ENCODE peak calls at places on chromosomes 12 and 14, in four cellular contexts. Q is fibroblast of pulmonary artery, H is kidney epithelial cell, P is DND-41. J is an unnamed sample.

GRCh38 chr14:32764131-32764530 is 174.5 kb upstream of the NPAS3 start:
- DNase-seq in P (no peak), H (no peak), Q (no peak), J (no peak)

GRCh38 chr12:98696036-98696646 is 51.1 kb downstream of the APAF1 start:
- DNase-seq in Q (no peak), P (no peak), H (no peak), J (no peak)

GRCh38 chr12:75954076-75954475 is 77.5 kb downstream of the PHLDA1 start:
- DNase-seq in P (no peak), Q (peak), H (peak), J (no peak)

GRCh38 chr12:26571539-26571938 is 261.5 kb downstream of the ITPR2 start:
- DNase-seq in Q (no peak), P (no peak), H (no peak), J (no peak)

GRCh38 chr12:2944401-2945047 is 14.7 kb upstream of the TEAD4 start:
- DNase-seq in H (no peak), Q (peak), P (peak), J (peak)

GRCh38 chr12:48691826-48692473 is 9.9 kb upstream of the KANSL2 start:
- DNase-seq in Q (no peak), P (no peak), H (no peak), J (no peak)

GRCh38 chr12:15710860-15711510 is 78.2 kb downstream of the EPS8 start:
- DNase-seq in Q (no peak), P (no peak), H (no peak), J (no peak)

GRCh38 chr12:47068539-47068938 is 10.9 kb upstream of the PCED1B start:
- DNase-seq in P (no peak), Q (no peak), H (no peak), J (no peak)

GRCh38 chr12:68290126-68290525 is 36.7 kb upstream of the IL22 start:
- DNase-seq in H (no peak), P (no peak), Q (no peak), J (peak)

GRCh38 chr14:55721353-55721752 is 141.3 kb downstream of the KTN1 start:
- DNase-seq in P (peak), H (peak), Q (peak), J (no peak)

GRCh38 chr14:50545618-50546017 is 13.2 kb upstream of the MAP4K5 start:
- DNase-seq in Q (no peak), H (no peak), P (no peak), J (no peak)

GRCh38 chr12:76901628-76902386 is 23.0 kb upstream of the CSRP2 start:
- DNase-seq in P (no peak), Q (no peak), H (no peak), J (no peak)

GRCh38 chr12:122079038-122079531 is 529 bp downstream of the MLXIP start:
- DNase-seq in H (no peak), P (peak), Q (no peak), J (no peak)

DNA sequence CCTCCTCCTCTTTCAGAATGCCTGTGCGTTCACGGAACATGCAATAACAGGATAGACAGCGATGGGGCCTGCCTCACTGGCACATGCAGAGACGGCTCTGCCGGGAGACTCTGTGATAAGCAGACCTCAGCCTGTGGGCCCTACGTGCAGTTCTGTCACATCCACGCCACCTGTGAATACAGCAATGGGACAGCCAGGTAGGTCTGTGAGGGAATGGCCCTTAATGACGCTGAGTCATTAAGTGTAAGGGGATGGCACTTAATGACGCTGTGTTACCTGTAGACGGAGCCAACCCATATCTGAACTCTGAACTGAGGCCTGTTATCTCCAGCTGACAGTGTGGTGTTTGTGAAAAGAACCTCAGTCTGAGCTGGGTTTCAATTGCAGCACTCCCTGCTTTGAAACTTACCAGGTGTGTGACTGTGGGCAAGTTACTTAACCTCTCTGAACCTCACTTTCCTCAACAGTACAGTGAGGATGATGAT is 86.9 kb downstream of the STAB2 start:
- DNase-seq in P (no peak), H (no peak), Q (no peak), J (no peak)
- TF ChIP-seq CTCF in P (no peak), H (no peak), Q (no peak), J (no peak)

DNA sequence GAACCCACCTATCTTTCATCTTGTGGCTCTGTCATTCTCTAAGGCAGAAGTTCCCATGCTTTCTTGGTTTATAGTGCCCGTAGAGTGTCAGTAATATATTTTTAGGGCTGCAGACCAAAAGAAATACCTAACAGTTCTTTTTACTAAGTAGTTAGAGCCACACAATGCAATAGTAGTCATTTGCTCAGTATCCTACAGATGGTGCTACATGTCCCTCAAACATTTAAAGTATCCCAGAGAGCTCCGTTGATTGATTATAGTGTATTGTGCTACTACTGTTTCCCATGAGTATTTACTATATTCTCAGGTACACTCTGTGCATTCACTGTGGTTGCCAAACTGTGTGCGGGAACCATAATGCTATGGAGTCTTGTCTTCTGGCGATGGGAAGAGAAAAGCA is 4.7 kb upstream of the PLBD1 start:
- DNase-seq in H (no peak), P (no peak), Q (no peak), J (no peak)
- TF ChIP-seq CTCF in H (no peak), P (no peak), Q (no peak), J (no peak)

GRCh38 chr12:202081-202731 is 11.8 kb downstream of the SLC6A12 start:
- DNase-seq in P (no peak), Q (no peak), H (no peak), J (no peak)

GRCh38 chr12:204261-204678 is 9.7 kb downstream of the SLC6A12 start:
- DNase-seq in H (no peak), P (no peak), Q (no peak), J (no peak)

GRCh38 chr12:205026-205425 is 8.9 kb downstream of the SLC6A12 start:
- DNase-seq in P (no peak), H (no peak), Q (no peak), J (no peak)

GRCh38 chr12:203074-203461 is 10.9 kb downstream of the SLC6A12 start:
- DNase-seq in H (no peak), P (no peak), Q (no peak), J (no peak)

DNA sequence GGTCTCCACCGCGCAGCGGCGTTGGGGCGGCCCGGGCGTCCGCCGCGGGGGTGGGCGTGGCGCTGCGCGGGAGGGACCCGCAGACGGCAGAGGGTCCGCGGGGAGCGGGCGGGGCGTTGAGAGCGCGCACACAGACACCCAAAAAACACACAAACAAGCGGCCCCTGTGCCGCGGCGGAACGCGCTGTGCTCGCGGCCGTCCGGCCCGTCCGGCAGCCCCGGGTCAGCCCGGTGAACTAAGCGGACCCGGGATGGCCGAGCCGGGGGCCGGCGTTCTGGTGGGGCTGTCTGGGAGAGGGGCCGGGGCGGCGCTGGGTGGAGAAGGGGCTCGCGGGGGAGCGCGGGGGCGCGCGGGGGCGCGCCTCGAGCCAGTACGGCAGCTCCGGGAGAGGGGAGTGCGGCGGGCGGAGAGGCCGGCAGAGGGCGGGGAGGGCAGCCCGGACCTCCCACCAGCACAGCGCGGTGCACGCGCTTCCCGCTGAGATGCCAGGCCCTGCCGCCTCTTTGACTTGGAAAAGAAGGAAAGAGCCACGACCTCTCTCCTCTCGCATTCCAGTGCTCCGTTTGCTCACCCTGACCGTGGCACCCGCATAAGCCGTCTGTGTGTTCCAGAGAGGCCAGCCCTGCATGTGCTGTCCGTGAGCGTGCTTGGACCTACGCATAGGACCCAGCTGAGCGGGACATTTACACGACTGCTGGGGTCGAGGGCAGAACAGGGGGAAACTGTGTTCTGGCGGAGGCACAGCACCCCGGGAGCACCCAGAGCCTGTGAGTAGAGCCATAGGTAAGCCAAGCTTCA is 10.3 kb downstream of the SLC6A12 start:
- DNase-seq in H (no peak), Q (no peak), P (no peak), J (no peak)
- TF ChIP-seq CTCF in H (no peak), Q (no peak), P (no peak), J (no peak)

GRCh38 chr12:65673732-65674131 is 150.6 kb upstream of the HMGA2 start:
- DNase-seq in H (no peak), P (no peak), Q (peak), J (no peak)
- TF ChIP-seq CTCF in H (no peak), P (no peak), Q (peak), J (no peak)

J was measured in GM20000.